ENCODE peak calls at places on chromosomes 7 and 10, in eight cellular contexts. J, U, Z, V, S, I, R and P are unnamed samples.
A peak's percentile ranks its signal among the peaks of the same experiment; 100 is the strongest.

GRCh38 chr7:139426258-139427028 is 57.0 kb downstream of the KLRG2 start:
- DNase-seq in J (no peak), U (no peak), Z (no peak), V (no peak), S (no peak), I (no peak), R (no peak), P (no peak)

GRCh38 chr10:43120948-43121290 is 17.3 kb upstream of the CSGALNACT2 start:
- DNase-seq in J (peak; percentile 22), U (no peak), Z (no peak), V (peak; percentile 89), S (peak; percentile 24), I (no peak), R (no peak), P (peak; percentile 94)

GRCh38 chr10:79266543-79267312 is 80.5 kb upstream of the PPIF start:
- DNase-seq in J (no peak), U (no peak), Z (no peak), V (peak; percentile 67), S (no peak), I (peak; percentile 77), R (peak; percentile 60), P (peak; percentile 82)

GRCh38 chr10:34804306-34804705 is 10.8 kb downstream of the PARD3 start:
- DNase-seq in J (no peak), U (no peak), Z (no peak), V (no peak), S (no peak), I (no peak), R (no peak), P (no peak)

GRCh38 chr7:51029586-51030230 is 247.0 kb upstream of the GRB10 start:
- DNase-seq in J (no peak), U (no peak), Z (no peak), V (no peak), S (no peak), I (peak; percentile 68), R (no peak), P (no peak)

GRCh38 chr7:35908305-35909223 is 107.7 kb downstream of the SEPTIN7 start:
- DNase-seq in J (no peak), U (no peak), Z (no peak), V (no peak), S (no peak), I (no peak), R (no peak), P (no peak)

GRCh38 chr10:62426086-62426485 is 51.9 kb downstream of the ZNF365 start:
- DNase-seq in J (no peak), U (no peak), Z (no peak), V (peak; percentile 64), S (peak; percentile 6), I (peak; percentile 58), R (no peak), P (no peak)

GRCh38 chr10:71835671-71836593 is 15.1 kb downstream of the PSAP start:
- DNase-seq in J (no peak), U (no peak), Z (no peak), V (peak; percentile 17), S (no peak), I (no peak), R (peak; percentile 46), P (no peak)

GRCh38 chr7:30657131-30657530 is 25.1 kb downstream of the CRHR2 start:
- DNase-seq in J (no peak), U (no peak), Z (no peak), V (no peak), S (no peak), I (no peak), R (no peak), P (no peak)

GRCh38 chr7:70663680-70664079 is 468.3 kb upstream of the GALNT17 start:
- DNase-seq in J (no peak), U (no peak), Z (no peak), V (no peak), S (no peak), I (no peak), R (no peak), P (no peak)

GRCh38 chr10:93451244-93451947 is 30.7 kb downstream of the MYOF start:
- DNase-seq in J (no peak), U (no peak), Z (no peak), V (no peak), S (no peak), I (no peak), R (no peak), P (no peak)

GRCh38 chr10:3068968-3069737 is 1.8 kb downstream of the PFKP start:
- DNase-seq in J (peak; percentile 12), U (peak; percentile 45), Z (no peak), V (peak; percentile 20), S (peak; percentile 26), I (no peak), R (peak; percentile 33), P (peak; percentile 51)

GRCh38 chr7:103658055-103659010 is 212.3 kb upstream of the SLC26A5 start:
- DNase-seq in J (no peak), U (no peak), Z (no peak), V (no peak), S (no peak), I (no peak), R (no peak), P (no peak)

GRCh38 chr7:36015733-36016132 is 137.3 kb upstream of the EEPD1 start:
- DNase-seq in J (no peak), U (no peak), Z (no peak), V (no peak), S (no peak), I (peak; percentile 37), R (no peak), P (no peak)

GRCh38 chr10:100325164-100325563 is 4.9 kb downstream of the PKD2L1 start:
- DNase-seq in J (no peak), U (peak; percentile 67), Z (no peak), V (no peak), S (no peak), I (no peak), R (no peak), P (no peak)

GRCh38 chr7:32500922-32501341 is 5.6 kb downstream of the AVL9 start:
- DNase-seq in J (no peak), U (no peak), Z (no peak), V (no peak), S (no peak), I (no peak), R (no peak), P (no peak)

GRCh38 chr10:22103701-22104100 is 100.2 kb upstream of the DNAJC1 start:
- DNase-seq in J (no peak), U (no peak), Z (no peak), V (no peak), S (no peak), I (no peak), R (no peak), P (no peak)

GRCh38 chr7:96321041-96321669 is 743 bp downstream of the SLC25A13 start:
- DNase-seq in J (no peak), U (peak; percentile 81), Z (peak; percentile 17), V (peak; percentile 71), S (peak; percentile 43), I (no peak), R (peak; percentile 92), P (peak; percentile 67)

GRCh38 chr10:452512-453504 is 236.7 kb downstream of the DIP2C start:
- DNase-seq in J (no peak), U (no peak), Z (no peak), V (no peak), S (no peak), I (peak; percentile 10), R (no peak), P (no peak)